ENCODE peak calls at places on chromosomes 7 and 10, in eight cellular contexts. One of them, this sample, is unnamed. For H3K4me1, the result is how much of the 10 kb centered on the place peaks cover.

GRCh38 chr10:112258407-112258806 is 24.8 kb upstream of the TECTB start:
- DNase-seq in suprapubic skin: no peak
- DNase-seq in psoas muscle: no peak
- DNase-seq in Caco-2: no peak
- DNase-seq in adrenal gland: no peak
- DNase-seq in OCI-LY7: no peak
- DNase-seq in body of pancreas: no peak
- DNase-seq in stomach: no peak
- DNase-seq in this sample: no peak

GRCh38 chr10:69179089-69179742 is 818 bp upstream of the SUPV3L1 start:
- DNase-seq in suprapubic skin: no peak
- DNase-seq in psoas muscle: no peak
- DNase-seq in Caco-2: peak
- DNase-seq in adrenal gland: peak
- DNase-seq in OCI-LY7: no peak
- DNase-seq in body of pancreas: peak
- DNase-seq in stomach: no peak
- DNase-seq in this sample: no peak

GRCh38 chr10:101817542-101818118 is 614 bp downstream of the OGA start:
- DNase-seq in suprapubic skin: peak
- DNase-seq in psoas muscle: peak
- DNase-seq in Caco-2: peak
- DNase-seq in adrenal gland: peak
- DNase-seq in OCI-LY7: peak
- DNase-seq in body of pancreas: peak
- DNase-seq in stomach: peak
- DNase-seq in this sample: peak

GRCh38 chr7:16350634-16351033 is 70.7 kb downstream of the CRPPA start:
- DNase-seq in suprapubic skin: no peak
- DNase-seq in psoas muscle: no peak
- DNase-seq in Caco-2: no peak
- DNase-seq in adrenal gland: no peak
- DNase-seq in OCI-LY7: no peak
- DNase-seq in body of pancreas: no peak
- DNase-seq in stomach: no peak
- DNase-seq in this sample: no peak

GRCh38 chr7:77348371-77348813 is 67.8 kb downstream of the GSAP start:
- DNase-seq in suprapubic skin: no peak
- DNase-seq in psoas muscle: no peak
- DNase-seq in Caco-2: no peak
- DNase-seq in adrenal gland: no peak
- DNase-seq in OCI-LY7: no peak
- DNase-seq in body of pancreas: peak
- DNase-seq in stomach: peak
- DNase-seq in this sample: no peak

GRCh38 chr7:1458676-1459511 is at the start of gene MICALL2:
- DNase-seq in suprapubic skin: no peak
- DNase-seq in psoas muscle: peak
- DNase-seq in Caco-2: peak
- DNase-seq in adrenal gland: peak
- DNase-seq in OCI-LY7: peak
- DNase-seq in body of pancreas: peak
- DNase-seq in stomach: peak
- DNase-seq in this sample: peak

GRCh38 chr7:101688183-101688831 is 59.2 kb upstream of the MYL10 start:
- DNase-seq in suprapubic skin: peak
- DNase-seq in psoas muscle: peak
- DNase-seq in Caco-2: peak
- DNase-seq in adrenal gland: peak
- DNase-seq in OCI-LY7: peak
- DNase-seq in body of pancreas: peak
- DNase-seq in stomach: peak
- DNase-seq in this sample: no peak

GRCh38 chr10:86594535-86594934 is 59.8 kb upstream of the OPN4 start:
- DNase-seq in suprapubic skin: no peak
- DNase-seq in psoas muscle: no peak
- DNase-seq in Caco-2: no peak
- DNase-seq in adrenal gland: no peak
- DNase-seq in OCI-LY7: no peak
- DNase-seq in body of pancreas: no peak
- DNase-seq in stomach: no peak
- DNase-seq in this sample: peak

GRCh38 chr10:16049775-16050174 is 189.5 kb upstream of the MINDY3 start:
- DNase-seq in suprapubic skin: no peak
- DNase-seq in psoas muscle: no peak
- DNase-seq in Caco-2: no peak
- DNase-seq in adrenal gland: no peak
- DNase-seq in OCI-LY7: no peak
- DNase-seq in body of pancreas: no peak
- DNase-seq in stomach: no peak
- DNase-seq in this sample: no peak

GRCh38 chr10:53601260-53601875 is 828.8 kb upstream of the MBL2 start:
- DNase-seq in suprapubic skin: no peak
- DNase-seq in psoas muscle: no peak
- DNase-seq in Caco-2: peak
- DNase-seq in adrenal gland: no peak
- DNase-seq in OCI-LY7: peak
- DNase-seq in body of pancreas: no peak
- DNase-seq in stomach: no peak
- DNase-seq in this sample: peak

GRCh38 chr7:26704036-26704435 is 160.4 kb downstream of the SKAP2 start:
- DNase-seq in suprapubic skin: no peak
- DNase-seq in psoas muscle: no peak
- DNase-seq in Caco-2: no peak
- DNase-seq in adrenal gland: no peak
- DNase-seq in OCI-LY7: no peak
- DNase-seq in body of pancreas: no peak
- DNase-seq in stomach: no peak
- DNase-seq in this sample: no peak

GRCh38 chr7:26153823-26154783 is 2.1 kb downstream of the NFE2L3 start:
- DNase-seq in suprapubic skin: peak
- DNase-seq in psoas muscle: no peak
- DNase-seq in Caco-2: no peak
- DNase-seq in adrenal gland: no peak
- DNase-seq in OCI-LY7: peak
- DNase-seq in body of pancreas: no peak
- DNase-seq in stomach: peak
- DNase-seq in this sample: peak

GRCh38 chr10:86344714-86345161 is 21.9 kb downstream of the GRID1 start:
- DNase-seq in suprapubic skin: peak
- DNase-seq in psoas muscle: no peak
- DNase-seq in Caco-2: no peak
- DNase-seq in adrenal gland: no peak
- DNase-seq in OCI-LY7: no peak
- DNase-seq in body of pancreas: no peak
- DNase-seq in stomach: no peak
- DNase-seq in this sample: no peak

GRCh38 chr7:138892016-138892630 is 89.1 kb downstream of the KIAA1549 start:
- DNase-seq in suprapubic skin: no peak
- DNase-seq in psoas muscle: no peak
- DNase-seq in Caco-2: no peak
- DNase-seq in adrenal gland: no peak
- DNase-seq in OCI-LY7: no peak
- DNase-seq in body of pancreas: no peak
- DNase-seq in stomach: no peak
- DNase-seq in this sample: peak

GRCh38 chr10:114526112-114526496 is 121.8 kb upstream of the AFAP1L2 start:
- DNase-seq in suprapubic skin: no peak
- DNase-seq in psoas muscle: no peak
- DNase-seq in Caco-2: no peak
- DNase-seq in adrenal gland: no peak
- DNase-seq in OCI-LY7: peak
- DNase-seq in body of pancreas: no peak
- DNase-seq in stomach: no peak
- DNase-seq in this sample: no peak

GRCh38 chr10:124390788-124391187 is 27.9 kb downstream of the OAT start:
- DNase-seq in suprapubic skin: no peak
- DNase-seq in psoas muscle: no peak
- DNase-seq in Caco-2: no peak
- DNase-seq in adrenal gland: no peak
- DNase-seq in OCI-LY7: no peak
- DNase-seq in body of pancreas: no peak
- DNase-seq in stomach: no peak
- DNase-seq in this sample: no peak

GRCh38 chr7:94311545-94311944 is 83.2 kb upstream of the COL1A2 start:
- DNase-seq in suprapubic skin: no peak
- DNase-seq in psoas muscle: no peak
- DNase-seq in Caco-2: no peak
- DNase-seq in adrenal gland: no peak
- DNase-seq in OCI-LY7: no peak
- DNase-seq in body of pancreas: no peak
- DNase-seq in stomach: no peak
- DNase-seq in this sample: no peak

GRCh38 chr7:74480861-74481417 is 27.2 kb downstream of the GTF2IRD1 start:
- DNase-seq in suprapubic skin: no peak
- DNase-seq in psoas muscle: peak
- DNase-seq in Caco-2: peak
- DNase-seq in adrenal gland: peak
- DNase-seq in OCI-LY7: no peak
- DNase-seq in body of pancreas: peak
- DNase-seq in stomach: peak
- DNase-seq in this sample: no peak

GRCh38 chr7:74481458-74482324 is 28.0 kb downstream of the GTF2IRD1 start:
- DNase-seq in suprapubic skin: no peak
- DNase-seq in psoas muscle: no peak
- DNase-seq in Caco-2: no peak
- DNase-seq in adrenal gland: no peak
- DNase-seq in OCI-LY7: no peak
- DNase-seq in body of pancreas: no peak
- DNase-seq in stomach: no peak
- DNase-seq in this sample: no peak

GRCh38 chr7:74479961-74480829 is 26.5 kb downstream of the GTF2IRD1 start:
- DNase-seq in suprapubic skin: peak
- DNase-seq in psoas muscle: peak
- DNase-seq in Caco-2: no peak
- DNase-seq in adrenal gland: peak
- DNase-seq in OCI-LY7: no peak
- DNase-seq in body of pancreas: peak
- DNase-seq in stomach: peak
- DNase-seq in this sample: no peak

GRCh38 chr7:74483402-74484336 is 30.0 kb downstream of the GTF2IRD1 start:
- DNase-seq in suprapubic skin: no peak
- DNase-seq in psoas muscle: no peak
- DNase-seq in Caco-2: no peak
- DNase-seq in adrenal gland: no peak
- DNase-seq in OCI-LY7: no peak
- DNase-seq in body of pancreas: peak
- DNase-seq in stomach: no peak
- DNase-seq in this sample: peak

GRCh38 chr7:74482629-74483401 is 29.1 kb downstream of the GTF2IRD1 start:
- DNase-seq in suprapubic skin: no peak
- DNase-seq in psoas muscle: peak
- DNase-seq in Caco-2: peak
- DNase-seq in adrenal gland: no peak
- DNase-seq in OCI-LY7: no peak
- DNase-seq in body of pancreas: no peak
- DNase-seq in stomach: no peak
- DNase-seq in this sample: peak
- H3K4me1 ChIP-seq in suprapubic skin: half or more
- H3K4me1 ChIP-seq in psoas muscle: half or more
- H3K4me1 ChIP-seq in Caco-2: under half
- H3K4me1 ChIP-seq in adrenal gland: half or more
- H3K4me1 ChIP-seq in OCI-LY7: under half
- H3K4me1 ChIP-seq in body of pancreas: half or more
- H3K4me1 ChIP-seq in stomach: half or more
- H3K4me1 ChIP-seq in this sample: half or more

DNA sequence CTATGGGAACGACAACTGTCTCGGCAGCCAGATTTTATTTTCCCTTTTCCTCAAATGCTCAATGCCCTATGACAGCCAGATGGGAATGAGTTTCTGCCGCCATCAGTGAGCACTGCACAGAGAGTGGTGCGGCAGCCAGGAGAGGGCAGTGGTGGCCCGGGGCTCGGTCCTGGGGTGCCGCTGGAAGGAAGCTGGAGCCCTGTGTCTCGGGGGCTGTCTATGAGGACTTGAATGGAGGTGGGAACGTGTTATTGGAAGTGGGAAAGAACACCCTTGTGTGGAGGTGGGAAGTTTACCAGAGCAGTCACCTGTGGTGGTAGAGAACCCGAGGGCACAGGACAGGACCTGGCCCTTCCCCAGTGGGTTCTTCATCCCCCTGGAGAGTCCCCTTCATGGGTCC is 35.8 kb downstream of the JAKMIP3 start:
- DNase-seq in suprapubic skin: peak
- DNase-seq in psoas muscle: no peak
- DNase-seq in Caco-2: peak
- DNase-seq in adrenal gland: no peak
- DNase-seq in OCI-LY7: peak
- DNase-seq in body of pancreas: no peak
- DNase-seq in stomach: peak
- DNase-seq in this sample: no peak
- TF ChIP-seq CTCF in suprapubic skin: no peak
- TF ChIP-seq CTCF in psoas muscle: no peak
- TF ChIP-seq CTCF in Caco-2: peak
- TF ChIP-seq CTCF in adrenal gland: no peak
- TF ChIP-seq CTCF in OCI-LY7: peak
- TF ChIP-seq CTCF in body of pancreas: no peak
- TF ChIP-seq CTCF in stomach: no peak
- TF ChIP-seq CTCF in this sample: no peak

DNA sequence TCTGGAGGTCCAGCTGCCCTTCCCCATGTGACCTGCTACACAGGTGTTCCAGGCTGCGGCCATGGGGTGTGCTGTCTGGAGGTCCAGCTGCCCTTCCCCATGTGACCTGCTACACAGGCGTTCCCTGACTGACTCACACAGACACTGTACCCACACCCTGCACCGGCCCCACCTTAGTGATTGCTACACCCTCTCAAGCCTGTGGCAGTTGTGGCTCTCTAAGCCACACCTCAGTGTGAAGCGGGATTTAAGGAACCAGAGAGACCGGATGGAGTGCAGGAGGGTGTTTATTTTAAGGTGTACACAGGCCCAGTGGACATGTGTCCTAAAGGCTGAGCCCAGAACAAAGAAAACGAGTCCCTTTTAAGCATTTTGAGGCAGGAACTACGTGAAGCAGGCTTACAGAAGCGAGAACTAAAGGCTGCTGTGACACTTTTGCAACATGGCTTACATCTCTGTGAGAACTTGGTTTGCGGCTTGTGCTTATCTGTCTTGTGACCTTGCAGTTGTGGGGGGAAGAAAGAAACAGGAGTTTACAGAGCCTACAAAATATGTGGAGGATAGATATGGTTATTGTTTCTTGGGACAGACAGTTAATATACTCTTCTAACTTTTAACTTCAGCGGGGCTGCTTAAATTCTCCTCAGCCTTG is 326.4 kb downstream of the PAXIP1 start:
- DNase-seq in suprapubic skin: no peak
- DNase-seq in psoas muscle: no peak
- DNase-seq in Caco-2: no peak
- DNase-seq in adrenal gland: no peak
- DNase-seq in OCI-LY7: no peak
- DNase-seq in body of pancreas: peak
- DNase-seq in stomach: peak
- DNase-seq in this sample: no peak
- H3K4me1 ChIP-seq in suprapubic skin: under half
- H3K4me1 ChIP-seq in psoas muscle: under half
- H3K4me1 ChIP-seq in Caco-2: under half
- H3K4me1 ChIP-seq in adrenal gland: under half
- H3K4me1 ChIP-seq in OCI-LY7: under half
- H3K4me1 ChIP-seq in body of pancreas: under half
- H3K4me1 ChIP-seq in stomach: under half
- H3K4me1 ChIP-seq in this sample: under half

DNA sequence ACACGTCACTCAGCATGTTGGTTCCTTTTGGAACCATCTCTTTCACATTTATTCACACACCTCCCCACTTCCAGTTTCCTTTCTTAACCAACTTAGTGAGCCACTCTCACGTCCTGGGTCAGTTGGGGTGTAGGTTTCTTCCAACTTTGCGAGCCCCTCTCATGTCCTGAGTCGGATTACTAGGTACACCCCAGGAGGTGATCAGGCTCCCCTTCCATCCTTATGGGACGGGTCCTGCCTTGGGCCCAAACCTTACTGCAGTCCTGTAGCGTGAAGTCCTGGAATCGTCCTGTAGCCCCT is 7.7 kb downstream of the ERV3-1 start:
- DNase-seq in suprapubic skin: no peak
- DNase-seq in psoas muscle: no peak
- DNase-seq in Caco-2: no peak
- DNase-seq in adrenal gland: no peak
- DNase-seq in OCI-LY7: no peak
- DNase-seq in body of pancreas: no peak
- DNase-seq in stomach: no peak
- DNase-seq in this sample: no peak
- TF ChIP-seq CTCF in suprapubic skin: no peak
- TF ChIP-seq CTCF in psoas muscle: no peak
- TF ChIP-seq CTCF in Caco-2: no peak
- TF ChIP-seq CTCF in adrenal gland: no peak
- TF ChIP-seq CTCF in OCI-LY7: no peak
- TF ChIP-seq CTCF in body of pancreas: no peak
- TF ChIP-seq CTCF in stomach: no peak
- TF ChIP-seq CTCF in this sample: no peak